ENCODE peak calls at places on chromosomes 2 and 18, in nine cellular contexts. Z, V, J, G, B, H, N, O and I are unnamed samples.

GRCh38 chr2:126627623-126628022 is 28.3 kb upstream of the GYPC start:
- DNase-seq in Z (no peak), V (no peak), H (no peak), G (no peak), O (peak), J (no peak), B (peak), N (no peak), I (no peak)

GRCh38 chr2:8539743-8540551 is 141.9 kb upstream of the ID2 start:
- DNase-seq in Z (no peak), N (no peak), J (peak), V (no peak), B (no peak), G (no peak), H (no peak), O (no peak), I (no peak)

GRCh38 chr2:16335606-16335930 is 330.1 kb downstream of the CYRIA start:
- DNase-seq in N (no peak), V (no peak), Z (no peak), B (no peak), O (no peak), G (no peak), J (no peak), H (no peak), I (no peak)

GRCh38 chr2:96095116-96095636 is 21.2 kb downstream of the ADRA2B start:
- DNase-seq in B (no peak), H (no peak), G (no peak), O (no peak), Z (no peak), V (no peak), N (no peak), J (peak), I (no peak)

GRCh38 chr2:160207804-160208661 is 8.0 kb upstream of the ITGB6 start:
- DNase-seq in H (peak), G (no peak), N (peak), Z (peak), B (peak), V (peak), J (peak), O (peak), I (peak)

GRCh38 chr2:240596491-240596931 is 10.0 kb downstream of the CAPN10 start:
- DNase-seq in V (peak), J (no peak), B (no peak), O (no peak), Z (peak), G (no peak), H (no peak), N (no peak), I (no peak)

GRCh38 chr18:45793295-45793965 is 32.0 kb upstream of the SIGLEC15 start:
- DNase-seq in V (no peak), N (peak), Z (no peak), J (peak), O (peak), H (peak), G (no peak), B (peak), I (no peak)

GRCh38 chr2:157404363-157404762 is 39.5 kb downstream of the CYTIP start:
- DNase-seq in O (no peak), N (peak), V (no peak), H (no peak), B (no peak), J (no peak), G (peak), Z (no peak), I (no peak)

GRCh38 chr18:45619062-45619825 is 4.0 kb downstream of the SLC14A2 start:
- DNase-seq in J (no peak), N (no peak), B (peak), Z (no peak), G (no peak), O (no peak), V (no peak), H (peak), I (no peak)

GRCh38 chr2:129103922-129104878 is 785.5 kb upstream of the HS6ST1 start:
- DNase-seq in B (no peak), O (no peak), H (no peak), V (no peak), N (no peak), G (no peak), Z (no peak), J (no peak), I (no peak)

GRCh38 chr2:98568161-98568956 is 40.0 kb downstream of the COA5 start:
- DNase-seq in V (no peak), N (peak), G (no peak), J (no peak), Z (no peak), O (peak), B (no peak), H (peak), I (no peak)

GRCh38 chr2:48085888-48086287 is 179.6 kb upstream of the FBXO11 start:
- DNase-seq in H (no peak), Z (no peak), J (no peak), V (no peak), O (no peak), G (no peak), N (no peak), B (no peak), I (no peak)

GRCh38 chr2:160736629-160737028 is 243.0 kb upstream of the RBMS1 start:
- DNase-seq in O (peak), J (no peak), B (peak), N (peak), V (no peak), G (no peak), H (peak), Z (no peak), I (peak)

GRCh38 chr2:48248251-48248933 is 281.6 kb upstream of the STON1 start:
- DNase-seq in V (no peak), H (peak), N (peak), J (no peak), B (peak), O (peak), Z (no peak), G (no peak), I (peak)

GRCh38 chr2:219443697-219444023 is 9.0 kb downstream of the SPEG start:
- DNase-seq in H (no peak), V (no peak), Z (no peak), J (no peak), B (no peak), G (no peak), O (no peak), N (no peak), I (no peak)

GRCh38 chr2:162210385-162210784 is 32.9 kb downstream of the FAP start:
- DNase-seq in B (no peak), Z (no peak), H (peak), V (no peak), O (peak), N (peak), J (no peak), G (no peak), I (no peak)

GRCh38 chr2:223856021-223856420 is 18.6 kb upstream of the AP1S3 start:
- DNase-seq in J (no peak), V (no peak), G (no peak), B (peak), H (no peak), Z (no peak), O (peak), N (no peak), I (no peak)

GRCh38 chr2:180707867-180708205 is 272.6 kb upstream of the UBE2E3 start:
- DNase-seq in N (peak), H (peak), B (peak), G (no peak), Z (no peak), J (no peak), O (peak), V (no peak), I (peak)

GRCh38 chr2:214069254-214069653 is 341.6 kb upstream of the VWC2L start:
- DNase-seq in O (peak), V (no peak), G (no peak), J (no peak), B (peak), N (peak), Z (no peak), H (peak), I (peak)

GRCh38 chr2:207505180-207505579 is 24.6 kb upstream of the CREB1 start:
- DNase-seq in G (no peak), V (no peak), N (no peak), Z (no peak), O (no peak), H (no peak), B (no peak), J (no peak), I (no peak)

GRCh38 chr2:65628156-65628555 is 195.8 kb upstream of the SPRED2 start:
- DNase-seq in H (no peak), B (no peak), N (no peak), V (no peak), J (no peak), Z (no peak), O (no peak), G (no peak), I (no peak)

GRCh38 chr2:24046599-24046929 is 627 bp downstream of the WDCP start:
- DNase-seq in Z (no peak), H (no peak), N (no peak), J (no peak), G (no peak), B (no peak), V (no peak), O (no peak), I (no peak)

GRCh38 chr18:11154369-11154982 is 5.1 kb upstream of the PIEZO2 start:
- DNase-seq in V (no peak), H (no peak), B (peak), O (peak), Z (no peak), G (no peak), J (no peak), N (peak), I (no peak)

GRCh38 chr18:67515987-67516431 is 511 bp downstream of the DSEL start:
- DNase-seq in Z (peak), H (peak), J (peak), O (peak), B (peak), G (peak), V (peak), N (peak), I (peak)

GRCh38 chr2:180110469-180110868 is 103.4 kb upstream of the CWC22 start:
- DNase-seq in J (no peak), H (no peak), G (no peak), O (no peak), N (no peak), Z (no peak), V (no peak), B (no peak), I (no peak)

GRCh38 chr2:202378661-202379338 is 2.7 kb downstream of the BMPR2 start:
- DNase-seq in V (no peak), O (no peak), N (peak), Z (no peak), B (no peak), J (no peak), H (no peak), G (no peak), I (no peak)
- H3K4me3 ChIP-seq in V (peak), O (peak), N (peak), Z (peak), B (peak), J (peak), H (peak), G (peak), I (peak)

GRCh38 chr2:130334026-130334425 is 8.7 kb upstream of the IMP4 start:
- DNase-seq in Z (no peak), J (no peak), O (no peak), V (no peak), N (no peak), B (no peak), G (no peak), H (no peak), I (no peak)
- TF ChIP-seq CTCF in Z (no peak), J (no peak), O (no peak), V (no peak), N (no peak), B (no peak), G (no peak), H (no peak), I (no peak)

GRCh38 chr2:235937936-235938335 is 230.2 kb downstream of the GBX2 start:
- DNase-seq in Z (no peak), O (no peak), J (no peak), B (no peak), G (no peak), N (no peak), V (no peak), H (no peak), I (no peak)

GRCh38 chr2:235937526-235937925 is 230.7 kb downstream of the GBX2 start:
- DNase-seq in J (no peak), G (no peak), V (no peak), N (no peak), O (no peak), B (no peak), Z (no peak), H (no peak), I (no peak)

GRCh38 chr2:235937092-235937491 is 231.1 kb downstream of the GBX2 start:
- DNase-seq in B (peak), J (no peak), Z (no peak), V (no peak), O (no peak), N (no peak), G (no peak), H (no peak), I (no peak)

GRCh38 chr2:235939471-235939870 is 228.7 kb downstream of the GBX2 start:
- DNase-seq in Z (no peak), O (peak), H (no peak), N (peak), G (no peak), J (no peak), B (no peak), V (no peak), I (no peak)

GRCh38 chr2:235938611-235939010 is 229.6 kb downstream of the GBX2 start:
- DNase-seq in G (no peak), B (no peak), Z (no peak), H (no peak), J (no peak), O (no peak), N (no peak), V (no peak), I (no peak)
- H3K4me3 ChIP-seq in G (no peak), B (no peak), Z (no peak), H (no peak), J (no peak), O (no peak), N (no peak), V (no peak), I (no peak)

GRCh38 chr2:27016801-27017325 is 15.9 kb upstream of the TMEM214 start:
- DNase-seq in Z (no peak), G (no peak), B (peak), J (no peak), N (peak), O (peak), H (peak), V (no peak), I (no peak)
- TF ChIP-seq CTCF in Z (peak), G (peak), B (peak), J (peak), N (peak), O (peak), H (peak), V (peak), I (peak)

GRCh38 chr2:216636570-216637450 is 3.6 kb downstream of the IGFBP2 start:
- DNase-seq in Z (no peak), O (peak), N (peak), B (peak), H (peak), G (no peak), J (no peak), V (peak), I (no peak)
- H3K4me3 ChIP-seq in Z (no peak), O (no peak), N (peak), B (peak), H (no peak), G (no peak), J (peak), V (peak), I (no peak)

GRCh38 chr2:171568085-171568484 is 45.8 kb downstream of the CYBRD1 start:
- DNase-seq in V (no peak), G (no peak), B (no peak), J (no peak), N (no peak), Z (no peak), O (no peak), H (no peak), I (no peak)
- TF ChIP-seq CTCF in V (no peak), G (no peak), B (no peak), J (no peak), N (peak), Z (no peak), O (no peak), H (no peak), I (no peak)

GRCh38 chr2:131425191-131426021 is 50.5 kb upstream of the TUBA3D start:
- DNase-seq in Z (no peak), O (no peak), B (no peak), H (no peak), J (no peak), V (no peak), N (no peak), G (no peak), I (no peak)
- H3K4me3 ChIP-seq in Z (no peak), O (no peak), B (peak), H (no peak), J (peak), V (no peak), N (no peak), G (no peak), I (peak)

DNA sequence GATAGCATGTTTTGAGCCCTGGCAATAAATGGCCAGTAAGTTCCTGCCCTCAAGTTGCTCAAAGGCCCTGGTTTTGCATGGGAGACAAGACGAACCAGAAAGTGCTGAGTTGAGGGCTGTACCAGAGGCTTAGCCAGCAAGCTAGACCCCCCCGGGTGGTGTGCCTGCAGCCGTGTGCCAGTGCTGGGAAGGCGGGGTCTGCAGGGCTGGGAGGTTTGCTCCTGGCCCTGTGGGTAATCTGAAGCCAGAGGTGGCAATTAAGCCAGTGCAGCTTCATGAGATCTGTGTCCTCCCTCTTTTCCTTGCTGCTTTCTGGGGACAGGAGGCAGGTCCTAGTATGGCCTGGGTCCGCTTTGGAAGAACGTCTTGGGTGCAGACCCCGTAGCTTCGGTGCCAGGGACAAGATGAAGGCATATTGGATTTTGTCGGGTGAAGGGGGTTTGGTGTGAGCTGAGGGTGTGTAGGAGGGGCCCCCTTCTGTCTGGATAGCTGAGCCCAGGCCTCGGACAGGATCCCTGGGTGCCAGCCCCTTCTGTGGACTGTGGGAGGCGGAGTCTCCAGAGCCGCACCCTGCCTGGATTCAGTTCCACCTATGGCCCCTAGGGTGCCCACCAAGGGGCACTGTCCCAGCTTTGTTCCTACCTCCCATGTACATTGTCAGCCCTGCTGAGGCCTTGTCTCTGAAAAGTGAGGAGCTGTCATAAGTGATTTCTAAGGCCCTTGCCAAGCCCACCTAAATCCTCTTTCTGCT is 15.6 kb downstream of the ATOH8 start:
- DNase-seq in V (peak), Z (no peak), G (no peak), J (no peak), H (no peak), O (no peak), B (no peak), N (no peak), I (no peak)
- TF ChIP-seq CTCF in V (no peak), Z (no peak), G (peak), J (no peak), H (peak), O (peak), B (peak), N (peak), I (peak)

GRCh38 chr18:33751613-33752221 is 173.7 kb downstream of the ASXL3 start:
- DNase-seq in Z (no peak), V (no peak), H (peak), B (peak), G (no peak), J (no peak), N (peak), O (peak), I (no peak)

GRCh38 chr18:33749831-33750230 is 171.8 kb downstream of the ASXL3 start:
- DNase-seq in N (no peak), Z (peak), J (no peak), V (no peak), O (no peak), G (no peak), H (no peak), B (no peak), I (no peak)

GRCh38 chr18:33745396-33745795 is 167.4 kb downstream of the ASXL3 start:
- DNase-seq in N (no peak), G (no peak), V (no peak), J (no peak), H (no peak), Z (peak), B (no peak), O (no peak), I (no peak)

GRCh38 chr18:33744032-33744697 is 166.1 kb downstream of the ASXL3 start:
- DNase-seq in B (no peak), J (no peak), G (no peak), V (no peak), O (no peak), H (no peak), Z (no peak), N (no peak), I (no peak)

GRCh38 chr18:33746261-33746660 is 168.2 kb downstream of the ASXL3 start:
- DNase-seq in B (no peak), J (no peak), N (no peak), Z (peak), G (no peak), O (no peak), H (no peak), V (no peak), I (no peak)
- H3K4me3 ChIP-seq in B (no peak), J (no peak), N (no peak), Z (peak), G (no peak), O (no peak), H (no peak), V (no peak), I (peak)

DNA sequence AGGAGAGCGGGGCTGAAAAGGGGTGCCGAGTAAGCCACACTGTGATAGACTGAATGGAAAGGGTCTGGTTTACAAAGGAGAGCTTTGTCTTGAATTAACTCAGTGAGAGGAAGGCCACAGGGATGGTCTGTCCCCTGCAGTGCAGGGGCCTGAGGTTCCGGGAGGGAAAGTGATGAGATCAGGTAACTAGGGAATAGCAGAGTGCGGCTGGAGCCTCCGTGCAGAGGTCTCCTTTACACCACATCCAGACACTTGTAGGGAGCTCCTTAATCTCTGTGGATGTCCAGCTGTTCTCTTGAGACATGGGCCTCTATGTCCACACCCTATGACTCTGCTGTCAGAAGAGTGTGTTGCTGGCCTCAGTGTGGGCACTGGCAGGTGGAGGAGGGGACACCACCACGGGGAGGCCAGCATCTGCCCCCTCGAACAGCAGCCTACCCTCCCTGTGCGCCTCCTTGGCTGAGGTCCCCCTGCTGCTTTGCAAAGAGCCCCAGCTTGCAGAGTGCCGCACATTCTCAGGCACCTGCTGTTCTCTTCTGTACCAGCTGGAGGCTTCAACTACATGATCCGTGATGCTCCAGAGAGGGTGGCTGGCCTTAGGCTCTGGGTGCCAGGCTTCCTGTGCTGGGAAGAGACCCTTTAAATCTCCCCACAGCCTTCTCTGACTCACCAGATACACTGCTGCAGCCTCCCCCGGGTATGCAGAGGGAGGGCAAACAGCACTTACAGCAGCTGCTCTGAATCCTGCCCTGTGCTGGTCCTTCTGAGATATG is 25.9 kb downstream of the ENOSF1 start:
- DNase-seq in N (no peak), V (no peak), B (peak), O (peak), Z (no peak), J (no peak), H (no peak), G (no peak), I (no peak)
- TF ChIP-seq CTCF in N (no peak), V (no peak), B (no peak), O (no peak), Z (no peak), J (no peak), H (no peak), G (no peak), I (no peak)